ENCODE peak calls at places on chromosome 17, in seven cellular contexts. A is mucosa of descending colon, Z is tibial nerve, R is HFF-Myc, S is mammary epithelial cell, B is DND-41, Y is PC-3. M is an unnamed sample.

GRCh38 chr17:6437466-6437865 is 2.5 kb upstream of the AIPL1 start:
- DNase-seq in A (no peak), Z (no peak), Y (no peak), R (no peak), S (no peak), B (no peak), M (no peak)

GRCh38 chr17:46179375-46179999 is 13.7 kb downstream of the KANSL1 start:
- DNase-seq in B (no peak), S (no peak), Z (no peak), Y (no peak), A (no peak), R (no peak), M (no peak)

GRCh38 chr17:53950858-53951250 is 128.1 kb downstream of the KIF2B start:
- DNase-seq in Y (no peak), S (peak), A (no peak), R (no peak), B (no peak), Z (no peak), M (no peak)

GRCh38 chr17:81254955-81255717 is 16.0 kb downstream of the NDUFAF8 start:
- DNase-seq in Z (peak), B (no peak), Y (peak), R (peak), A (peak), S (no peak), M (no peak)

GRCh38 chr17:31060814-31061550 is 33.8 kb upstream of the NF1 start:
- DNase-seq in S (no peak), Z (no peak), Y (no peak), A (no peak), B (no peak), R (no peak), M (no peak)

GRCh38 chr17:71909155-71909554 is 211.7 kb upstream of the SOX9 start:
- DNase-seq in S (no peak), A (no peak), Y (no peak), Z (no peak), B (no peak), R (no peak), M (no peak)

GRCh38 chr17:48722201-48722907 is at the start of gene PRAC1:
- DNase-seq in A (peak), R (no peak), S (no peak), Z (no peak), Y (peak), B (no peak), M (no peak)

GRCh38 chr17:75605790-75606189 is 18.2 kb downstream of the MYO15B start:
- DNase-seq in A (no peak), S (no peak), Z (no peak), R (no peak), B (no peak), Y (no peak), M (no peak)

GRCh38 chr17:13420294-13421277 is 181.1 kb downstream of the HS3ST3A1 start:
- DNase-seq in R (no peak), S (peak), B (no peak), A (no peak), Y (peak), Z (no peak), M (no peak)

GRCh38 chr17:78315355-78316114 is 44.3 kb downstream of the SOCS3 start:
- DNase-seq in Y (peak), S (peak), A (peak), B (no peak), R (peak), Z (peak), M (no peak)
- TF ChIP-seq CTCF in Y (peak), S (peak), A (no peak), B (no peak), R (peak), Z (no peak), M (no peak)

DNA sequence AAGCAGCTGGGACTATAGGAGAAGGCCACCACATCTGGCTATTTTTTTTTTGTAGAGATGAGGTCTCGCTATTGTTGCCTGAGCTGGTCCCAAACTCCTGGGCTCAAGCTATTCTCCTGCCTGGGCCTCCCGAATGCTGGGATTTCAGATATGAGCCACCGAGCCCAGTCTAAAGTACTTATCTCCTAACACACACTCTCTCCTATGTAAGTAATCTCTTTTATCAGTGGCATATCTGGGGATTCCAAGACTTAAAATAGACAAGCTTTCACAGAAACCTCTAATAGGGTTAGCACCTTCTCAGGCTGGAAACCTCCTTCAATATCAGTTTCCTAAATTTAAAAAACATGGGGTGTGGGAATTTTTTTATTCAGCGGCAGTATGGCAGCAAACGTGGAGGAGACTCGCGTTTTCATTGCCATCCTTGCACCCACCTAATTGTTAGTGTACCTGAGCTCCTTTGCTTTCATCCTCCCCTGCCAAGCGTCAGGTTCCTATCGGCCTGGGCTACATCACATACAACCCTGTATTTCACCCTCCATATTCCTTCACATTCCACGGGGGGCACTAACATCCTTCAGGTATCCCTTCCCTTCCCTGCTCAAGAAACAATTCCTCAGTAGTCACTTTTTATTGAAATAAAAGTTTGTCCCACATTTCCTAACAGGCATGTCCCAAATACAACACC is 1.1 kb downstream of the EZH1 start:
- DNase-seq in A (no peak), R (peak), B (no peak), S (no peak), Y (no peak), Z (no peak), M (no peak)
- TF ChIP-seq CTCF in A (no peak), R (no peak), B (peak), S (no peak), Y (peak), Z (no peak), M (no peak)

DNA sequence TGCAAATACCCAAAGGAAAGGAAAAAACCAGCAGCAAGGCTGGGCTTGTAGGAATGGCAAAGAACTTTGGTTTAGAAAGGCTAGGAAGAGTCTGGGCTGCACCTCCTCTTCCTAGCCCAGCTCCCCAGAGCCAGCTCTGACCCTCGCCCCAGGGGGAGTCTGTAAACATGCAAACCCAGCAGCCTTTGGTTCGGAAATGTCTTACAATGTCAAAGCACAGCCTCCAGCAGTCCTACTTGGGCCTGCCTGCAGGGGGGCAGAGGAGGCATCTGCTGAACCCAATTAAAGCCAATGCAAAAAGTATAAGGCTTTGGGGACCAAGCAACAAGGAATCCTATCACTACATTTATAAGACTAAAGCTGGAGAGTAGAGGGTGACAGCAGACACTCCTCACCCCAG is 5.0 kb upstream of the FTSJ3 start:
- DNase-seq in Y (no peak), B (no peak), S (no peak), A (no peak), Z (no peak), R (no peak), M (no peak)
- TF ChIP-seq CTCF in Y (no peak), B (no peak), S (no peak), A (no peak), Z (no peak), R (no peak), M (no peak)

GRCh38 chr17:50501906-50502642 is 6.2 kb upstream of the MYCBPAP start:
- DNase-seq in Z (no peak), R (no peak), Y (no peak), S (no peak), A (no peak), B (no peak), M (no peak)

GRCh38 chr17:50499270-50499669 is 9.0 kb upstream of the MYCBPAP start:
- DNase-seq in B (no peak), Y (no peak), S (no peak), Z (no peak), A (no peak), R (no peak), M (no peak)

GRCh38 chr17:50502643-50502990 is 5.6 kb upstream of the MYCBPAP start:
- DNase-seq in Y (no peak), B (no peak), R (no peak), S (no peak), A (no peak), Z (no peak), M (no peak)

GRCh38 chr17:50499722-50500121 is 8.5 kb upstream of the MYCBPAP start:
- DNase-seq in B (no peak), A (no peak), Z (no peak), S (no peak), R (no peak), Y (no peak), M (no peak)

GRCh38 chr17:50501054-50501453 is 7.2 kb upstream of the MYCBPAP start:
- DNase-seq in Z (no peak), Y (peak), S (no peak), B (peak), R (no peak), A (peak), M (no peak)
- TF ChIP-seq CTCF in Z (peak), Y (peak), S (peak), B (peak), R (peak), A (no peak), M (no peak)